ENCODE peak calls at places on chromosome 12, in nine cellular contexts. F is fibroblast of pulmonary artery, R is WERI-Rb-1, D is tibial nerve, U is psoas muscle, H is AG10803, I is transverse colon, X is sigmoid colon, B is HCT116. C is an unnamed sample.

GRCh38 chr12:52354197-52354596 is 13.1 kb downstream of the KRT85 start:
- DNase-seq in F (no peak), R (no peak), D (no peak), U (no peak), H (no peak), I (no peak), X (no peak), B (no peak), C (no peak)

GRCh38 chr12:89288959-89289358 is 63.3 kb downstream of the DUSP6 start:
- DNase-seq in F (peak; percentile 6), R (no peak), D (no peak), U (no peak), H (no peak), I (no peak), X (no peak), B (no peak), C (no peak)

GRCh38 chr12:95259368-95259767 is 41.8 kb downstream of the VEZT start:
- DNase-seq in F (no peak), R (no peak), D (no peak), U (no peak), H (no peak), I (no peak), X (no peak), B (no peak), C (no peak)

GRCh38 chr12:24482882-24483604 is 465.9 kb downstream of the BCAT1 start:
- DNase-seq in F (no peak), R (no peak), D (no peak), U (no peak), H (no peak), I (no peak), X (no peak), B (no peak), C (no peak)

GRCh38 chr12:89969098-89969497 is 260.5 kb upstream of the ATP2B1 start:
- DNase-seq in F (no peak), R (no peak), D (no peak), U (no peak), H (no peak), I (no peak), X (no peak), B (no peak), C (peak; percentile 50)

GRCh38 chr12:52020539-52021336 is 14.0 kb downstream of the TAMALIN start:
- DNase-seq in F (peak; percentile 70), R (peak; percentile 81), D (no peak), U (no peak), H (no peak), I (peak; percentile 61), X (peak; percentile 78), B (no peak), C (peak; percentile 66)

GRCh38 chr12:56071648-56072047 is 8.3 kb upstream of the ERBB3 start:
- DNase-seq in F (peak; percentile 26), R (no peak), D (no peak), U (no peak), H (peak; percentile 75), I (no peak), X (peak; percentile 15), B (no peak), C (no peak)

GRCh38 chr12:58711968-58712367 is 208.3 kb downstream of the LRIG3 start:
- DNase-seq in F (no peak), R (no peak), D (no peak), U (no peak), H (peak; percentile 78), I (no peak), X (no peak), B (no peak), C (no peak)

GRCh38 chr12:11963841-11964471 is 106.8 kb upstream of the BCL2L14 start:
- DNase-seq in F (no peak), R (no peak), D (no peak), U (no peak), H (no peak), I (no peak), X (no peak), B (no peak), C (no peak)

GRCh38 chr12:116104167-116104750 is 173.2 kb downstream of the MED13L start:
- DNase-seq in F (no peak), R (no peak), D (no peak), U (no peak), H (no peak), I (no peak), X (no peak), B (no peak), C (no peak)

DNA sequence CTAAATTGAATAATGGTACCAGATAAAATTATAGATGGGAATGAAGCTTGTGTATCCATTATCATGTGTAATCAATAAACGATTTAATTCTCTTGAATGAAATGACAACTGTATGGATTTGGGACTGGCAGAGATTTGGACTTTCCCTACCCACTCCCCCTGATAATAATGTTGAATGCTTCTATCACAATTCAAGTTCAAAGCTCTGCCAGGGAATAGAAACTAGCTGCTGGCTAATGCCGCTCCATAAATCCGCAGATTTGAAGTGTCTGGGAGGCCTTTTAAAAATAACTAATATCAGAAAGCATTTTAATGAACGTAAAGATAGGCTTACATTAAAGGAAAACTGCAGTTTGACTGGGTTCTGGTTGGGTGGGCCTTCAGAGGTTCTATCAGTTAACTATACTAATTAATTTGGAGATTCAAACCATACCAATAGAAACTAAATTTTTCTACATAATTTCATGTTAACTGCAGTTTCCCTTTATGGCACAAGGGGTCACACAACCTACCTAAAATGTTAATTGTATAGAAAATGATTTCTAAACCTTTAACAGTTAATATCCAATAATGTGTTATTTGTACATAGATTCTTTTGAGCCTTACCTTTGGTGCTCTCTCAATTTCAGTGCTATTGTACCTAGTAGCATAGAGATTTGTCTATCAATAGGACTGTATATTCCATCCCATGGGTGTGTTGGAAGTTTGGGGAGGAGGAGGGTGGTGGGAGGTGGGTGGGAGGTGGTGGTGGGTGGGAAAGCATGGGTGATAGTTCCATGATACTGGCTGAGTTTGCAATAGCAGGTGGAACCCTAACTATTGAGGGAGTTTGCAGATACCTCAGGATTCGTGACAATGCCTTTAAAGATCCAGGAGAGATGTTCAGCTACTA is 4.9 kb downstream of the HNRNPA1 start:
- DNase-seq in F (no peak), R (no peak), D (no peak), U (no peak), H (no peak), I (no peak), X (no peak), B (no peak), C (no peak)
- TF ChIP-seq CTCF in F (peak; percentile 42), R (no peak), D (no peak), U (peak; percentile 29), H (peak; percentile 54), I (peak; percentile 17), X (peak; percentile 14), B (no peak), C (no peak)

GRCh38 chr12:57270966-57271470 is 20.0 kb upstream of the STAC3 start:
- DNase-seq in F (no peak), R (no peak), D (no peak), U (no peak), H (no peak), I (no peak), X (no peak), B (no peak), C (no peak)
- TF ChIP-seq CTCF in F (no peak), R (peak; percentile 27), D (no peak), U (peak; percentile 23), H (no peak), I (no peak), X (no peak), B (no peak), C (no peak)

GRCh38 chr12:39144613-39145061 is 239.2 kb upstream of the CPNE8 start:
- DNase-seq in F (no peak), R (no peak), D (no peak), U (peak; percentile 40), H (no peak), I (no peak), X (peak; percentile 61), B (no peak), C (no peak)

GRCh38 chr12:39145175-39145999 is 240.0 kb upstream of the CPNE8 start:
- DNase-seq in F (peak; percentile 43), R (no peak), D (peak; percentile 30), U (peak; percentile 61), H (peak; percentile 1), I (peak; percentile 73), X (peak; percentile 76), B (no peak), C (no peak)
- TF ChIP-seq CTCF in F (peak; percentile 55), R (no peak), D (peak; percentile 79), U (no peak), H (peak; percentile 26), I (peak; percentile 88), X (peak; percentile 40), B (no peak), C (no peak)

GRCh38 chr12:50283230-50283923 is at the start of gene LIMA1:
- DNase-seq in F (peak; percentile 85), R (peak; percentile 91), D (peak; percentile 77), U (peak; percentile 97), H (peak; percentile 80), I (peak; percentile 96), X (peak; percentile 94), B (peak; percentile 78), C (peak; percentile 94)
- TF ChIP-seq CTCF in F (peak; percentile 26), R (peak; percentile 50), D (peak; percentile 68), U (no peak), H (no peak), I (no peak), X (peak; percentile 52), B (no peak), C (no peak)

DNA sequence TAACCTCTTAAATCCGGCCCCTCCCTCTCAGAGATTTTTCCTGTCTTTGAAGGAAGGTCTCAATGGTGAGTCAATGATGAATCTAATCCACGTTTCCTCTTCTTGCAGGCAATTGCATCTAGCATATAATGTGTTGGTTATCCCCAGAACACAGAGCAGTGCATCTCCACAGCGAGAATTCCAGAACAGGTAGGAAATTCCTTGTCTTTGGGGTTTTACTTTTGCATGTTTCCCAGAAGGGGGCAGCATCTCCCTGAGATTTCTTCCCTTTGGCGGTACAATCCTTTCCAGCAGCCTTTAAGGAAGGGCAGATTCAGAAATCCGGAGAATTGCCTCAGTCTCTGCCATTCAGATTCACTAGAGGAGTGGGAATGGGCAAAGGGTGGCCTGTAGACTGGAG is 128.0 kb downstream of the KCNA5 start:
- DNase-seq in F (peak; percentile 42), R (peak; percentile 40), D (no peak), U (no peak), H (peak; percentile 76), I (peak; percentile 13), X (no peak), B (peak; percentile 23), C (peak; percentile 36)
- TF ChIP-seq CTCF in F (peak; percentile 62), R (peak; percentile 69), D (peak; percentile 25), U (peak; percentile 59), H (peak; percentile 91), I (peak; percentile 54), X (peak; percentile 55), B (peak; percentile 51), C (peak; percentile 18)